ENCODE peak calls at places on chromosomes 1 and 21, in eight cellular contexts. H is sciatic nerve; L is left ventricle myocardium inferior; S is activated CD4-positive, alpha-beta T cell treated with anti-CD3 and anti-CD28 coated beads, Interleukin-2, amount 50 U/mL, for 24 hours; R is GM12892; C is BE2C; N is RWPE1; A is HT1080. M is an unnamed sample.
A peak's percentile ranks its signal among the peaks of the same experiment; 100 is the strongest.

GRCh38 chr1:154557939-154558609 is 388 bp downstream of the UBE2Q1 start:
- DNase-seq in H (peak; percentile 80), L (peak; percentile 66), S (peak; percentile 4), R (no peak), C (peak; percentile 43), N (no peak), A (no peak), M (no peak)

GRCh38 chr1:27394925-27395324 is 2.5 kb downstream of the GPR3 start:
- DNase-seq in H (no peak), L (no peak), S (no peak), R (no peak), C (no peak), N (no peak), A (no peak), M (no peak)

GRCh38 chr1:10232213-10232612 is 21.8 kb downstream of the KIF1B start:
- DNase-seq in H (no peak), L (no peak), S (no peak), R (no peak), C (no peak), N (no peak), A (no peak), M (no peak)

GRCh38 chr1:177927021-177927596 is 42.7 kb downstream of the SEC16B start:
- DNase-seq in H (no peak), L (no peak), S (no peak), R (no peak), C (no peak), N (peak; percentile 59), A (peak; percentile 93), M (peak; percentile 85)

GRCh38 chr1:208040714-208041393 is 129.9 kb upstream of the CD34 start:
- DNase-seq in H (no peak), L (no peak), S (no peak), R (no peak), C (no peak), N (no peak), A (no peak), M (no peak)

GRCh38 chr1:235939488-235939775 is 72.7 kb upstream of the LYST start:
- DNase-seq in H (peak; percentile 13), L (no peak), S (no peak), R (no peak), C (no peak), N (no peak), A (no peak), M (no peak)

GRCh38 chr1:55484173-55484572 is 269.0 kb upstream of the USP24 start:
- DNase-seq in H (no peak), L (no peak), S (no peak), R (no peak), C (no peak), N (no peak), A (no peak), M (peak; percentile 25)

GRCh38 chr21:33261635-33262034 is 4.5 kb upstream of the IL10RB start:
- DNase-seq in H (no peak), L (no peak), S (no peak), R (no peak), C (no peak), N (no peak), A (peak; percentile 56), M (peak; percentile 61)

GRCh38 chr1:213585402-213585801 is 402.4 kb upstream of the PROX1 start:
- DNase-seq in H (no peak), L (no peak), S (no peak), R (no peak), C (no peak), N (no peak), A (no peak), M (no peak)

GRCh38 chr1:997728-998050 is 2.2 kb downstream of the HES4 start:
- DNase-seq in H (no peak), L (no peak), S (no peak), R (no peak), C (peak; percentile 16), N (no peak), A (no peak), M (no peak)

GRCh38 chr1:43994794-43995790 is 3.7 kb downstream of the CCDC24 start:
- DNase-seq in H (no peak), L (no peak), S (no peak), R (no peak), C (peak; percentile 61), N (no peak), A (peak; percentile 67), M (no peak)

GRCh38 chr1:241706967-241707366 is 54.9 kb downstream of the WDR64 start:
- DNase-seq in H (no peak), L (no peak), S (no peak), R (no peak), C (no peak), N (peak; percentile 73), A (peak; percentile 82), M (peak; percentile 95)

GRCh38 chr1:903721-904270 is 19.9 kb upstream of the SAMD11 start:
- DNase-seq in H (no peak), L (peak; percentile 20), S (no peak), R (peak; percentile 18), C (no peak), N (no peak), A (no peak), M (no peak)

GRCh38 chr1:19799877-19800804 is at the start of gene TMCO4:
- DNase-seq in H (peak; percentile 74), L (peak; percentile 55), S (peak; percentile 11), R (peak; percentile 70), C (peak; percentile 12), N (peak; percentile 57), A (peak; percentile 74), M (peak; percentile 35)

GRCh38 chr1:23592209-23592905 is 33.1 kb upstream of the ID3 start:
- DNase-seq in H (no peak), L (no peak), S (no peak), R (no peak), C (no peak), N (peak; percentile 38), A (no peak), M (peak; percentile 87)

GRCh38 chr1:78839704-78840277 is 166.7 kb downstream of the ADGRL4 start:
- DNase-seq in H (no peak), L (no peak), S (peak; percentile 39), R (no peak), C (no peak), N (peak; percentile 40), A (peak; percentile 65), M (peak; percentile 58)

GRCh38 chr1:205998457-205999241 is 4.5 kb downstream of the RAB7B start:
- DNase-seq in H (peak; percentile 40), L (peak; percentile 35), S (no peak), R (no peak), C (no peak), N (no peak), A (no peak), M (no peak)

GRCh38 chr1:108050134-108050533 is 85.2 kb upstream of the VAV3 start:
- DNase-seq in H (no peak), L (peak; percentile 18), S (no peak), R (no peak), C (no peak), N (no peak), A (peak; percentile 66), M (peak; percentile 23)

GRCh38 chr21:26846036-26846931 is 1.1 kb upstream of the ADAMTS1 start:
- DNase-seq in H (peak; percentile 94), L (peak; percentile 91), S (no peak), R (no peak), C (peak; percentile 76), N (peak; percentile 53), A (no peak), M (peak; percentile 49)

GRCh38 chr1:29210278-29211085 is 20.3 kb downstream of the MECR start:
- DNase-seq in H (no peak), L (no peak), S (no peak), R (no peak), C (no peak), N (no peak), A (peak; percentile 52), M (no peak)

GRCh38 chr1:29122662-29122986 is 1.1 kb downstream of the TMEM200B start:
- DNase-seq in H (peak; percentile 85), L (peak; percentile 69), S (no peak), R (no peak), C (no peak), N (peak; percentile 71), A (no peak), M (peak; percentile 24)

GRCh38 chr1:207997486-207998268 is 86.8 kb upstream of the CD34 start:
- DNase-seq in H (peak; percentile 87), L (peak; percentile 71), S (peak; percentile 28), R (peak; percentile 29), C (peak; percentile 82), N (peak; percentile 68), A (peak; percentile 53), M (peak; percentile 70)

GRCh38 chr1:219927956-219928790 is at the start of gene SLC30A10:
- DNase-seq in H (peak; percentile 64), L (no peak), S (no peak), R (peak; percentile 30), C (peak; percentile 30), N (no peak), A (no peak), M (no peak)

GRCh38 chr1:246537887-246538286 is 28.2 kb downstream of the TFB2M start:
- DNase-seq in H (no peak), L (no peak), S (no peak), R (no peak), C (no peak), N (no peak), A (no peak), M (peak; percentile 50)

GRCh38 chr1:62398377-62398776 is 38.5 kb upstream of the USP1 start:
- DNase-seq in H (no peak), L (no peak), S (no peak), R (no peak), C (no peak), N (peak; percentile 80), A (peak; percentile 67), M (peak; percentile 70)

GRCh38 chr21:44612029-44612486 is at the start of gene KRTAP10-8:
- DNase-seq in H (no peak), L (no peak), S (no peak), R (no peak), C (no peak), N (no peak), A (no peak), M (no peak)

GRCh38 chr1:233959971-233960710 is 55.7 kb downstream of the SLC35F3 start:
- DNase-seq in H (no peak), L (no peak), S (no peak), R (no peak), C (no peak), N (no peak), A (no peak), M (no peak)

GRCh38 chr1:215636258-215636965 is 69.3 kb downstream of the KCTD3 start:
- DNase-seq in H (no peak), L (no peak), S (no peak), R (no peak), C (no peak), N (no peak), A (no peak), M (peak; percentile 11)

GRCh38 chr1:162633327-162633762 is 1.1 kb downstream of the DDR2 start:
- DNase-seq in H (no peak), L (no peak), S (no peak), R (no peak), C (peak; percentile 46), N (no peak), A (no peak), M (no peak)

GRCh38 chr1:36731226-36732037 is 248.7 kb upstream of the CSF3R start:
- DNase-seq in H (no peak), L (no peak), S (no peak), R (no peak), C (no peak), N (no peak), A (no peak), M (no peak)

GRCh38 chr1:86069757-86070145 is 86.8 kb downstream of the COL24A1 start:
- DNase-seq in H (no peak), L (no peak), S (no peak), R (no peak), C (no peak), N (no peak), A (no peak), M (peak; percentile 71)

GRCh38 chr1:1990222-1990621 is 13.4 kb downstream of the CFAP74 start:
- DNase-seq in H (no peak), L (peak; percentile 29), S (no peak), R (no peak), C (no peak), N (no peak), A (no peak), M (no peak)

GRCh38 chr1:25120286-25120685 is 112.0 kb downstream of the SYF2 start:
- DNase-seq in H (no peak), L (no peak), S (no peak), R (no peak), C (no peak), N (no peak), A (no peak), M (no peak)

GRCh38 chr1:43750083-43750482 is 42.7 kb downstream of the ST3GAL3 start:
- DNase-seq in H (no peak), L (no peak), S (no peak), R (no peak), C (no peak), N (no peak), A (no peak), M (no peak)

M was measured in bronchial epithelial cell.